ENCODE peak calls at places on chromosomes 11 and 22, in four cellular contexts. Y is IMR-90, R is neuronal stem cell, N is trophoblast cell. O is an unnamed sample.

GRCh38 chr11:20671856-20672546 is 2.6 kb downstream of the NELL1 start:
- DNase-seq in Y (no peak), R (no peak), N (no peak), O (no peak)

GRCh38 chr22:32389685-32390084 is 22.4 kb downstream of the RTCB start:
- DNase-seq in Y (peak; percentile 11), R (no peak), N (no peak), O (no peak)

GRCh38 chr11:86746509-86746908 is 53.8 kb upstream of the PRSS23 start:
- DNase-seq in Y (no peak), R (no peak), N (no peak), O (no peak)

GRCh38 chr11:102111011-102111786 is 952 bp downstream of the YAP1 start:
- DNase-seq in Y (peak; percentile 81), R (peak; percentile 85), N (peak; percentile 65), O (peak; percentile 91)

GRCh38 chr11:114131366-114131963 is 72.0 kb downstream of the ZBTB16 start:
- DNase-seq in Y (no peak), R (no peak), N (no peak), O (no peak)

GRCh38 chr22:38973289-38974169 is 8.6 kb upstream of the APOBEC3B start:
- DNase-seq in Y (peak; percentile 17), R (peak; percentile 52), N (peak; percentile 26), O (peak; percentile 80)

GRCh38 chr11:16741473-16741872 is 3.0 kb downstream of the C11orf58 start:
- DNase-seq in Y (no peak), R (no peak), N (no peak), O (no peak)

GRCh38 chr11:43880640-43881159 is at the start of gene ALKBH3:
- DNase-seq in Y (peak; percentile 95), R (peak; percentile 69), N (peak; percentile 55), O (peak; percentile 94)

GRCh38 chr11:67433536-67434394 is 3.7 kb downstream of the PTPRCAP start:
- DNase-seq in Y (no peak), R (no peak), N (no peak), O (no peak)
- H3K23ac ChIP-seq in Y (no peak overlapping the region), R (no peak overlapping the region), N (no peak overlapping the region), O (no peak overlapping the region)

GRCh38 chr11:29755474-29755873 is 261.4 kb downstream of the KCNA4 start:
- DNase-seq in Y (no peak), R (no peak), N (no peak), O (no peak)
- H3K9me3 ChIP-seq in Y (peaks cover 13% of the 10 kb centered on the region), R (no peaks in the 10 kb centered on the region), N (no peaks in the 10 kb centered on the region), O (no peaks in the 10 kb centered on the region)

DNA sequence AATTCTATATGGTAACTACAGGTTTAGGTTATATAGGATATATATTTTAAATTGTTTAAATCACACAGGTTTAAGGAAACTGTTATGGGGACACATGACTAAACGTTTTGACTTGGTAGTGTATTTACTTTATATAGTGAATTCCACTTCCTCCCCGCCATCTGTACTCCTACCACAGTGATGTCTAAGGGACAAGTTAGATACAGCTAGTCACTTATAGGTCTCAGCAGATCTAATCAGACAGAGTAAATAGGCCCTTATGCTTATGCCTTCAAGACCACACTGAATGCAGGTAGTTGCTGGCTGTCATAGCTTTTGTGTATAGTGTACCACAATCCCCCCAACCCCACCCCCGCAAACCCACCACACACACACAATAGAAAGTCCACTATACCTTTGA is 8.2 kb downstream of the SESN3 start:
- DNase-seq in Y (no peak), R (no peak), N (no peak), O (no peak)
- H3K27ac ChIP-seq in Y (no peak overlapping the region), R (no peak overlapping the region), N (no peak overlapping the region), O (no peak overlapping the region)

GRCh38 chr22:20781272-20781990 is 7.5 kb downstream of the SERPIND1 start:
- DNase-seq in Y (peak; percentile 21), R (no peak), N (peak; percentile 65), O (no peak)

GRCh38 chr22:20776624-20777405 is 2.9 kb downstream of the SERPIND1 start:
- DNase-seq in Y (no peak), R (no peak), N (no peak), O (no peak)

GRCh38 chr22:20777420-20778177 is 3.7 kb downstream of the SERPIND1 start:
- DNase-seq in Y (peak; percentile 94), R (no peak), N (peak; percentile 87), O (no peak)

GRCh38 chr22:20779813-20780148 is 5.9 kb downstream of the SERPIND1 start:
- DNase-seq in Y (peak; percentile 57), R (no peak), N (no peak), O (no peak)

GRCh38 chr22:20779014-20779812 is 5.3 kb downstream of the SERPIND1 start:
- DNase-seq in Y (no peak), R (no peak), N (no peak), O (no peak)
- H3K23ac ChIP-seq in Y (no peak overlapping the region), R (no peak overlapping the region), N (no peak overlapping the region), O (no peak overlapping the region)

GRCh38 chr11:28837599-28837998 is 729.4 kb downstream of the METTL15 start:
- DNase-seq in Y (no peak), R (no peak), N (no peak), O (no peak)
- H3K9me3 ChIP-seq in Y (no peaks in the 10 kb centered on the region), R (no peaks in the 10 kb centered on the region), N (no peaks in the 10 kb centered on the region), O (no peaks in the 10 kb centered on the region)

GRCh38 chr11:126355324-126355925 is at the start of gene ST3GAL4:
- DNase-seq in Y (peak; percentile 52), R (peak; percentile 82), N (no peak), O (peak; percentile 90)
- H3K27ac ChIP-seq in Y (peak within 1 kb of the TSS; percentile 93), R (peak within 1 kb of the TSS; percentile 12), N (no peak within 1 kb of the TSS), O (no peak within 1 kb of the TSS)

GRCh38 chr11:71215372-71215965 is 36.9 kb downstream of the SHANK2 start:
- DNase-seq in Y (no peak), R (no peak), N (no peak), O (no peak)
- H3K23ac ChIP-seq in Y (no peak overlapping the region), R (no peak overlapping the region), N (no peak overlapping the region), O (no peak overlapping the region)

GRCh38 chr11:9561279-9561982 is 12.0 kb upstream of the WEE1 start:
- DNase-seq in Y (no peak), R (no peak), N (no peak), O (no peak)

GRCh38 chr11:9562716-9563115 is 10.8 kb upstream of the WEE1 start:
- DNase-seq in Y (no peak), R (no peak), N (no peak), O (no peak)

GRCh38 chr11:9566561-9567063 is 6.9 kb upstream of the WEE1 start:
- DNase-seq in Y (peak; percentile 88), R (no peak), N (peak; percentile 66), O (no peak)

GRCh38 chr11:9565822-9566560 is 7.5 kb upstream of the WEE1 start:
- DNase-seq in Y (peak; percentile 100), R (peak; percentile 89), N (peak; percentile 95), O (peak; percentile 89)

DNA sequence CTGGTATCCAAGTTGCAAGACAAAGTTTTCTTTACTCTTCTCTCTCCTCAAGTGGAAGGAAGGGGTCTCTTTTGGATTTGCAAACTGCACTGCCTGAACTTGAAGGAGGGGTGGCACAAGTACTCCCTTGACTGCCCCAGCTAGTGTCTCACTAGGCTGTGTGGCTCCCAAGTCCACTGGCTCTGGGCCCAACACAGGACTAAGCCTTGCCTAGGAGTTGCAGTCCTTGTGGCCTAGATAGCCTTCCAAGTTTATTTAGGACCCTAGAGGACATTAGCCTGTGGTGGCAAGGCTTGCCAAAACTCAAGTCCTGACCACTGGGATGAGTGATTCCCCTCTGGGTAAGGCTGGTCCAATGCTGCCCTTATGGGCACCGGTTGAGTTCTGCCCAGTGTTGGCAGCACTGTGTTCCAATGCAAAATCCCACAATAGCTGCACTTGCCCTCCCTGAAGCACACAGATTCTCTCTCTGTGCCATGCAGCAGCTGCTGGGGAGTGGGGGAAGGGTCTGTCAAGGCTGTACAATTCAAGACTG is 10.2 kb upstream of the WEE1 start:
- DNase-seq in Y (no peak), R (no peak), N (no peak), O (no peak)
- H3K9me3 ChIP-seq in Y (no peaks in the 10 kb centered on the region), R (peaks cover 3% of the 10 kb centered on the region), N (peaks cover 4% of the 10 kb centered on the region), O (no peaks in the 10 kb centered on the region)

DNA sequence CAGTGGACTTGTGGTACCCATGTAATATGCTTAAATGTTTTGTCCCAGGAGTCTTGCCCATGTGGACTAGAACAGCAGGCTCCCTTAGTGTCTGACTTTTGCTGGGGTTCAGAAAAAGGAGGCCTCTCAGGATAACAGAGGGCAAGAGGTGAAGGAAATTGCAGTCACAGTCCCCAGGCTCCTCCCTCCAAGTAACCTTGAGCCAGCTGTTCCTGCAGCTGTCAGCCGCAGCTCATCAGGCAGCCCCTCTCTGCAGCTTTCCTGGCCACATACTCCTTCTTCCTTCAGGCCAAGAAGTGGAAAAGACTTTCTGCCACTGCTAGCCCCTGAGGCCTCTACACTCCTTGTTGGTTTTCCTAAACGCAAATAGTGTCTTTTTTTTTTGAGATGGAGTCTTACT is 6.3 kb upstream of the MYO18B start:
- DNase-seq in Y (no peak), R (no peak), N (no peak), O (no peak)
- H3K27ac ChIP-seq in Y (no peak overlapping the region), R (no peak overlapping the region), N (no peak overlapping the region), O (no peak overlapping the region)

GRCh38 chr22:21626735-21627469 is 2.9 kb downstream of the YDJC start:
- DNase-seq in Y (no peak), R (no peak), N (no peak), O (no peak)

GRCh38 chr22:21632237-21632895 is at the start of gene CCDC116:
- DNase-seq in Y (no peak), R (no peak), N (peak; percentile 83), O (peak; percentile 77)

GRCh38 chr22:21628386-21629261 is 1.2 kb downstream of the YDJC start:
- DNase-seq in Y (no peak), R (no peak), N (no peak), O (no peak)

GRCh38 chr22:21631025-21631424 is 1.2 kb upstream of the YDJC start:
- DNase-seq in Y (no peak), R (no peak), N (no peak), O (no peak)

GRCh38 chr22:21629262-21630149 is at the start of gene YDJC:
- DNase-seq in Y (peak; percentile 88), R (peak; percentile 89), N (peak; percentile 96), O (peak; percentile 94)
- H3K23ac ChIP-seq in Y (peak within 1 kb of the TSS; percentile 48), R (peak within 1 kb of the TSS; percentile 100), N (no peak within 1 kb of the TSS), O (no peak within 1 kb of the TSS)

O was measured in H9.